ENCODE peak calls at places on chromosome 16, in ten cellular contexts. N is WERI-Rb-1; Q is uterus; C is heart left ventricle; W is brain microvascular endothelial cell; X is CD8-positive, alpha-beta T cell; M is cardiac fibroblast; V is vagina; S is astrocyte of the spinal cord; J is HFF-Myc. O is an unnamed sample.

GRCh38 chr16:88284626-88285513 is 97.9 kb upstream of the ZNF469 start:
- DNase-seq in Q (no peak), V (no peak), M (no peak), S (no peak), X (no peak), J (no peak), W (no peak), C (peak; percentile 35), N (peak; percentile 33), O (no peak)

GRCh38 chr16:87156195-87156594 is 161.0 kb downstream of the C16orf95 start:
- DNase-seq in S (no peak), M (no peak), C (no peak), J (no peak), Q (no peak), V (no peak), X (no peak), N (no peak), W (no peak), O (no peak)

GRCh38 chr16:15576960-15577958 is 65.7 kb downstream of the MARF1 start:
- DNase-seq in Q (no peak), W (no peak), M (no peak), X (no peak), J (no peak), V (no peak), N (no peak), S (no peak), C (no peak), O (no peak)

GRCh38 chr16:51987519-51987918 is 559.4 kb downstream of the TOX3 start:
- DNase-seq in C (no peak), M (no peak), W (no peak), Q (no peak), J (no peak), S (no peak), X (no peak), N (no peak), V (no peak), O (no peak)

GRCh38 chr16:70598937-70599503 is 47.3 kb upstream of the IL34 start:
- DNase-seq in S (no peak), V (no peak), X (no peak), Q (peak; percentile 68), W (no peak), M (no peak), J (no peak), N (no peak), C (peak; percentile 21), O (no peak)

GRCh38 chr16:57798953-57799618 is 3.2 kb downstream of the KIFC3 start:
- DNase-seq in C (peak; percentile 26), S (no peak), N (peak; percentile 62), Q (no peak), J (no peak), M (no peak), W (no peak), V (no peak), X (no peak), O (no peak)

GRCh38 chr16:4508806-4509205 is 29.8 kb downstream of the CDIP1 start:
- DNase-seq in S (no peak), X (no peak), J (no peak), C (no peak), V (no peak), W (no peak), M (no peak), Q (no peak), N (no peak), O (no peak)

GRCh38 chr16:70457446-70457845 is 3.1 kb downstream of the FCSK start:
- DNase-seq in Q (no peak), J (no peak), V (no peak), M (no peak), S (no peak), X (no peak), W (no peak), C (no peak), N (no peak), O (no peak)

GRCh38 chr16:79707867-79708266 is 107.3 kb upstream of the MAF start:
- DNase-seq in V (no peak), S (no peak), W (peak; percentile 17), C (peak; percentile 74), M (peak; percentile 40), N (no peak), Q (peak; percentile 81), J (no peak), X (no peak), O (no peak)

DNA sequence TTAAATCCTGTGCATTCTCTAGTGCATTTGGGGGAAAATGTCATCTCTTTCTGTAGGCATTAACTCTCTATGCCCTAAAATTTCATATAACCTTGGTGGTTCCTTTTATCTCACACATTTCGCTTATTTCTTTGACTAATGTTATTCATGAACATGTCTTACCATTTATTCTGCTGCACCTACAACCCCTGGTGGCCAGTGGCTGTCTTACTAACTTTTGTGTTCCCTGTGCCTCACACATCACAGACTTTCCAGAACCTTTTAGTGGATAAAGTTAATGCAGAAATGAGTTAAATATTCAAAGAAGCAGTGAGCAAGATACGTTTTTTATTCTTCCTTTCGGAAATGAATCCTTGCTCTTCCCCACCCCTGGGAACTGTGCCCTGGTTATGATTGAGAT is 111.9 kb downstream of the CDH13 start:
- DNase-seq in M (peak; percentile 33), X (no peak), J (no peak), C (no peak), S (no peak), W (peak; percentile 39), Q (no peak), N (no peak), V (no peak), O (peak; percentile 64)
- TF ChIP-seq CTCF in M (peak; percentile 37), X (no peak), J (no peak), C (peak; percentile 36), S (peak; percentile 36), W (peak; percentile 61), Q (no peak), N (no peak), V (no peak), O (peak; percentile 69)

DNA sequence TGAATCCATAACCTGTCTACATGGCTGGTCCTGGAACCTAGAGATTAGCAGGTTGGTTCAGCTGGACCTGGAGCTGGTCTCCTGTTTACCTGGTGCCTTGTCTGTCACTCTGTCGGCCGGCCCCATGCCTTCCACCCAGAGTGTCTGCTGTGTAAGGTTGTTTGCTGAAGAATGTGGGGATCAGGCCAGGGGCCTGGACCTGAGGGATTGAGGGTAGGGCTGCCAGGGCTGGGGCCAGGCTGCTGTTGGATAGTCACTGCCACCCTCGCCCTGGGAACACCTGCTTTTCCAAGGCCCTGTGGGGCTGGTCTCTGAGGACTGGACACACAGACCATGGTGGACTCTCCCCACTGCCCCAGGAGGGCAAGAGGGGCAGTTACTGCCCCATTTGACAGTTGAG is 1.4 kb downstream of the NHERF2 start:
- DNase-seq in W (no peak), Q (no peak), J (no peak), X (no peak), N (no peak), M (no peak), C (no peak), S (no peak), V (no peak), O (no peak)
- H3K4me3 ChIP-seq in W (no peak overlapping the region), Q (no peak overlapping the region), J (peak overlapping the region; percentile 64), X (no peak overlapping the region), N (no peak overlapping the region), M (peak overlapping the region; percentile 67), C (peak overlapping the region; percentile 70), S (peak overlapping the region; percentile 61), V (peak overlapping the region; percentile 81), O (no peak overlapping the region)

DNA sequence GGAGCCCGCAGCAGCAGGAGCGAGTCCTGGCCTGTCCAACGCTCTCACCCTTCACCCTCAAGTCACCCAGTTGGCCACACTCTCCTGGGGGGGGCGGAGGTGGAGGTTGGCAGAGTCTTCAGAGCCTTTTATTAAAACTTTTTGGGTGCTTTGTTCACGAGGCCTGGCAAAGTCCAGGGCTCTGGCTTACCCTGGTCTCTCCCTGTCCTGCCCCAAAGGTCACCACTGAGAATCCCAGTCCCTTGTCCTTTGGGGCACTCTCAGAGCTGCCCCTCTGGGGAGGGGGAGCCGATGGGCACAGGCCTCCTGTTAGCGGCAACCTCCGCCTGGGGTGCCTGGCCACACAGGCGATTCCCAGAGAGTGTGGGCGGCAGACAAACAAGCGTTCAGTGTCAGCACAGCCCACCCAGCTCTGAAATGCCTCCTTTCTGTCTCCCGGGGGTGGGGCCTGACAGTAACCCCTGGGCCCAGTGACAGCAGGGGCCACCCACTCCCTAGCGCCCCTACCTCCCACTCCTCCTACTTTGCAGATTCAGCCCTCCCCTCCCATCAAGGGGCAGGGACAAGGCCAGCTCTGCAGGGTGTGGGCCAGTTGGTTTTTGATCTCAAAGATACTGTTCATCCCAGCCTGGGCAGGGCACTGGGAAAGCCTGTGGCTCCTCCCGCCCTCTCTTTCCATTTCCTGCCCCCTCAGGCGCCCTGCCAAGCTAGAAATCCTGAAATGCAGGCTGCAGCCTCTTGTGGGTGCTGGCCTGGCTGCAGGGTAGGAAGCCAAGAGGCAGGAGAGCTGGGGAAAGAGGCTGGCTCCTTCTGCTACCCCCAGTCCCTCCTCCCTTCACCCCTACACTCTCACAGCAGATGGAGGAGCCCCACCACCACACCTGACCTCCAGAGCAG is 36.6 kb upstream of the EMP2 start:
- DNase-seq in Q (peak; percentile 36), C (peak; percentile 76), S (peak; percentile 58), V (no peak), X (no peak), W (peak; percentile 1), N (no peak), J (no peak), M (peak; percentile 16), O (peak; percentile 19)
- TF ChIP-seq CTCF in Q (no peak), C (no peak), S (peak; percentile 2), V (no peak), X (no peak), W (peak; percentile 6), N (no peak), J (no peak), M (no peak), O (no peak)

GRCh38 chr16:46854846-46855245 is 23.9 kb upstream of the C16orf87 start:
- DNase-seq in V (no peak), N (no peak), W (no peak), S (no peak), Q (no peak), X (no peak), J (no peak), M (no peak), C (no peak), O (no peak)

GRCh38 chr16:46850619-46851555 is 19.9 kb upstream of the C16orf87 start:
- DNase-seq in C (no peak), X (no peak), V (no peak), W (no peak), M (no peak), N (no peak), J (no peak), Q (no peak), S (no peak), O (no peak)

GRCh38 chr16:46848768-46849764 is 18.1 kb upstream of the C16orf87 start:
- DNase-seq in N (no peak), V (no peak), M (no peak), J (no peak), Q (no peak), W (no peak), S (no peak), C (no peak), X (no peak), O (no peak)

GRCh38 chr16:46853713-46854443 is 22.9 kb upstream of the C16orf87 start:
- DNase-seq in M (peak; percentile 77), S (peak; percentile 75), W (peak; percentile 68), N (peak; percentile 76), Q (peak; percentile 70), V (no peak), C (peak; percentile 84), J (no peak), X (peak; percentile 71), O (peak; percentile 86)

DNA sequence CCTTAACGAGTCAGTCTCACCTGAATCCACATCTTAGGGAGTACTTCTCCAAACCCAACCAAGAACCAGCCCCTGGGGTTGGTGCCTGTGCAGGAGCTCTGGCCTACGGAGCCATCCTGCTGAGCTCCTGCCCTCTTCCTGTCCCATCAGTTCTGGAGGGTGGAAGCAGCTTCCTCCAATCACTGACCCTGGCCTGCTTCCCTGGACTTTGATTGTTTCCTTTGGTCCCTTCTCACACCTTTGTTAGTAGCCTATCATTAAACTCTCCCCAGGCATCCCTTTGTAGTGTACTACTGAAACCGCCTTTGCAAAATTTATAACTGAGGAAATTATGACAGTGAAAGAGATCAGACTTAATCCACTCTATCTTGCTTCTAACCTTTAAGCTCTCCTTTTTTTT is 21.1 kb upstream of the C16orf87 start:
- DNase-seq in W (no peak), S (no peak), M (no peak), V (no peak), C (no peak), J (no peak), N (no peak), Q (no peak), X (no peak), O (no peak)
- H3K4me3 ChIP-seq in W (no peak overlapping the region), S (no peak overlapping the region), M (no peak overlapping the region), V (no peak overlapping the region), C (no peak overlapping the region), J (no peak overlapping the region), N (no peak overlapping the region), Q (no peak overlapping the region), X (no peak overlapping the region), O (no peak overlapping the region)